ENCODE peak calls at places on chromosomes 4 and X, in eight cellular contexts. V is left lung, J is GM12878, D is body of pancreas, X is endodermal cell, K is IMR-90, Y is heart left ventricle, G is stomach. Z is an unnamed sample.

GRCh38 chr4:18512718-18513117 is 491.2 kb upstream of the LCORL start:
- DNase-seq in G (no peak), K (no peak), D (no peak), V (no peak), X (no peak), J (no peak), Y (no peak), Z (no peak)

GRCh38 chr4:185566972-185567749 is 31.9 kb upstream of the PDLIM3 start:
- DNase-seq in X (no peak), Y (peak; percentile 73), J (no peak), D (peak; percentile 70), G (no peak), V (no peak), K (peak; percentile 90), Z (no peak)

GRCh38 chr4:98626350-98626749 is 32.1 kb downstream of the TSPAN5 start:
- DNase-seq in D (no peak), X (peak; percentile 84), G (no peak), V (peak; percentile 61), Y (peak; percentile 31), K (peak; percentile 94), J (no peak), Z (no peak)

GRCh38 chr4:157096439-157096838 is 20.5 kb downstream of the GLRB start:
- DNase-seq in V (no peak), K (no peak), Y (no peak), J (no peak), X (no peak), D (no peak), G (no peak), Z (no peak)

GRCh38 chr4:90127223-90127705 is at the start of gene CCSER1:
- DNase-seq in V (peak; percentile 83), G (peak; percentile 85), J (no peak), Y (peak; percentile 78), X (peak; percentile 80), K (peak; percentile 1), D (peak; percentile 84), Z (peak; percentile 85)

GRCh38 chrX:23782863-23783568 is at the start of gene SAT1:
- DNase-seq in K (peak; percentile 91), V (peak; percentile 96), J (peak; percentile 65), D (peak; percentile 96), X (peak; percentile 100), Y (peak; percentile 95), G (peak; percentile 96), Z (peak; percentile 97)

GRCh38 chr4:26127851-26128337 is 192.9 kb upstream of the RBPJ start:
- DNase-seq in K (no peak), G (peak; percentile 76), D (peak; percentile 87), V (peak; percentile 45), Y (no peak), X (no peak), J (no peak), Z (no peak)

GRCh38 chr4:154642361-154642760 is 29.9 kb upstream of the FGG start:
- DNase-seq in G (no peak), J (no peak), Y (no peak), X (no peak), V (no peak), D (no peak), K (no peak), Z (no peak)

GRCh38 chr4:80266902-80267380 is 477 bp downstream of the FGF5 start:
- DNase-seq in K (peak; percentile 59), G (no peak), Y (no peak), X (no peak), D (no peak), J (no peak), V (no peak), Z (no peak)

GRCh38 chr4:30094866-30095265 is 625.3 kb upstream of the PCDH7 start:
- DNase-seq in K (peak; percentile 6), Y (no peak), V (no peak), X (no peak), J (no peak), G (no peak), D (no peak), Z (no peak)

GRCh38 chrX:108947205-108947604 is 210.8 kb upstream of the IRS4 start:
- DNase-seq in K (no peak), G (no peak), D (no peak), V (no peak), J (no peak), Y (no peak), X (no peak), Z (no peak)

GRCh38 chrX:111352424-111352823 is 59.6 kb downstream of the DCX start:
- DNase-seq in G (peak; percentile 57), Y (peak; percentile 33), K (no peak), V (peak; percentile 44), X (no peak), J (no peak), D (peak; percentile 61), Z (no peak)

GRCh38 chr4:54542119-54542438 is 115.7 kb upstream of the KIT start:
- DNase-seq in V (no peak), X (no peak), K (no peak), Y (no peak), J (no peak), G (no peak), D (no peak), Z (no peak)

GRCh38 chr4:15500721-15501120 is 31.0 kb downstream of the CC2D2A start:
- DNase-seq in K (no peak), Y (no peak), X (no peak), D (no peak), G (no peak), V (no peak), J (no peak), Z (no peak)

GRCh38 chr4:121822796-121823504 is 733 bp downstream of the CCNA2 start:
- DNase-seq in G (peak; percentile 25), X (peak; percentile 74), K (no peak), D (peak; percentile 11), V (peak; percentile 35), Y (no peak), J (no peak), Z (peak; percentile 69)

GRCh38 chr4:121822047-121822446 is 1.6 kb downstream of the CCNA2 start:
- DNase-seq in X (no peak), G (no peak), D (no peak), J (no peak), Y (no peak), V (no peak), K (no peak), Z (no peak)

GRCh38 chr4:121824950-121825349 is 1.3 kb upstream of the CCNA2 start:
- DNase-seq in V (no peak), J (no peak), G (no peak), X (no peak), Y (no peak), K (no peak), D (no peak), Z (no peak)

GRCh38 chr4:121823505-121824170 is at the start of gene CCNA2:
- DNase-seq in Y (peak; percentile 97), D (peak; percentile 97), X (peak; percentile 99), V (peak; percentile 97), K (peak; percentile 96), G (peak; percentile 97), J (peak; percentile 83), Z (peak; percentile 97)

GRCh38 chr4:121824171-121824527 is 466 bp upstream of the CCNA2 start:
- DNase-seq in X (no peak), Y (no peak), G (no peak), K (no peak), J (no peak), D (no peak), V (no peak), Z (no peak)
- TF ChIP-seq CTCF in X (no peak), Y (no peak), G (no peak), K (no peak), J (no peak), D (no peak), V (no peak), Z (no peak)

GRCh38 chr4:76801621-76802545 is 96.1 kb downstream of the SOWAHB start:
- DNase-seq in J (no peak), X (peak; percentile 85), G (no peak), V (no peak), D (no peak), Y (peak; percentile 60), K (no peak), Z (no peak)
- TF ChIP-seq CTCF in J (no peak), X (peak; percentile 25), G (no peak), V (no peak), D (no peak), Y (no peak), K (no peak), Z (no peak)

GRCh38 chr4:106809083-106809482 is 227.0 kb downstream of the DKK2 start:
- DNase-seq in D (no peak), K (peak; percentile 25), V (no peak), J (no peak), Y (no peak), G (no peak), X (no peak), Z (no peak)
- TF ChIP-seq CTCF in D (no peak), K (peak; percentile 30), V (no peak), J (no peak), Y (no peak), G (no peak), X (peak; percentile 80), Z (no peak)

DNA sequence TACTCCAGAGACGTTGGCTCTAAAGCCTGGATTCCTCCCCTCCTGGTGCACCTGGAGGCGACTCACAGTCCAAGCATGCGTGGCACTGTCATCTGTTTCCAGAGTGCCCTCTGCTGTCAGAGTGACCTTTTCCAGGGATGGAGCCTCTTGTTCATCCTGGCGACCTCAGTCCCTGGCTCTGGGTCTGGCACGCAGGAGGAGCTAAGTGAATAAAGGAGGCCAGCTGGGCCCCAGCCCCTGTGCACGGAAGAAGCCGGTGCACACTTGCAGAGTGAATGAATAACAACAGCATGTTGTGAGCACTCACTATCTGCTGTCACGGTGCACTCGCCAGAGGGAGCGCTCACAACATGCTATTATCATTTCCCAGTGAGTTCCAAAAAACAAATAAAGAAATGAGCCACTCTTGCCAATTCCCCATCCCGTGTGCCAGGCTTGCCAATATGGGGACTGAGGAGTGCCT is 27.8 kb upstream of the PSAPL1 start:
- DNase-seq in X (peak; percentile 83), K (peak; percentile 2), G (peak; percentile 32), V (no peak), J (no peak), D (peak; percentile 5), Y (no peak), Z (no peak)
- TF ChIP-seq CTCF in X (peak; percentile 58), K (peak; percentile 8), G (no peak), V (no peak), J (no peak), D (peak; percentile 9), Y (peak; percentile 58), Z (no peak)

DNA sequence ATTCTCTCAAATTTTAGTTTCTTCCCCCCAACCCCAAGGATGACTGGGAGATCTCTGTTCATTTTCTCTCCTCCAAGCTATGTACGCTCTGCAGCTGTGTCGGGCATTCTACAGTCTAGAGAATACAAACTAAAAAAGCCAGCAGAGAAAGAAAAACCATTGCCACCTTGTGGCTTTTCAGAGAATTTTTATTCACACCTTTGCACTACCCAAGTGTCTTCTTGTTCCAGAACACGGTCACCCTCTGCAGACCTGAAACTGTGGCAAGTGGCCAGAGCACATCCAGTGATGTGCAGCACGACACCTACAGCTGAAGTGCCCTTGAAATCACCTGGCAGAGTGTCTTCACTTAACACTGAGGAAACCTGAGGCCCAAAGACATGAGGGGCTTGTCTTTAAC is 68.6 kb downstream of the CHST7 start:
- DNase-seq in X (no peak), Y (no peak), J (no peak), D (peak; percentile 3), G (no peak), K (peak; percentile 17), V (no peak), Z (no peak)
- TF ChIP-seq CTCF in X (peak; percentile 64), Y (peak; percentile 36), J (peak; percentile 24), D (no peak), G (peak; percentile 31), K (peak; percentile 35), V (peak; percentile 29), Z (peak; percentile 25)

GRCh38 chrX:119574394-119575266 is at the start of gene UBE2A:
- DNase-seq in D (peak; percentile 92), K (peak; percentile 87), G (peak; percentile 90), Y (peak; percentile 92), X (peak; percentile 94), J (peak; percentile 53), V (peak; percentile 91), Z (peak; percentile 94)
- TF ChIP-seq CTCF in D (peak; percentile 15), K (peak; percentile 38), G (peak; percentile 16), Y (peak; percentile 43), X (peak; percentile 51), J (peak; percentile 32), V (no peak), Z (no peak)